ENCODE peak calls at places on chromosomes 3 and 15, in five cellular contexts. B is ovary, G is adrenal gland, C is sigmoid colon, Y is right lobe of liver. P is an unnamed sample.

GRCh38 chr3:93992211-93992610 is 12.3 kb downstream of the ARL13B start:
- DNase-seq in B (no peak), G (no peak), C (no peak), Y (no peak), P (no peak)

GRCh38 chr15:72136170-72137051 is 18.2 kb downstream of the SENP8 start:
- DNase-seq in Y (no peak), B (no peak), C (no peak), G (no peak), P (no peak)

GRCh38 chr15:70299931-70300858 is 202.5 kb upstream of the TLE3 start:
- DNase-seq in G (no peak), Y (no peak), C (no peak), B (no peak), P (no peak)

GRCh38 chr3:179266701-179267211 is 15.8 kb upstream of the KCNMB3 start:
- DNase-seq in B (no peak), C (no peak), G (peak; percentile 20), Y (no peak), P (peak; percentile 33)

GRCh38 chr3:46659285-46659684 is 34.2 kb downstream of the ALS2CL start:
- DNase-seq in C (peak; percentile 40), B (no peak), Y (no peak), G (no peak), P (no peak)

GRCh38 chr15:33701304-33701696 is 267.0 kb upstream of the CHRM5 start:
- DNase-seq in Y (no peak), G (no peak), B (no peak), C (no peak), P (no peak)

GRCh38 chr3:110808630-110809029 is 263.0 kb upstream of the NECTIN3 start:
- DNase-seq in C (no peak), B (no peak), Y (no peak), G (no peak), P (no peak)

GRCh38 chr3:188255190-188255589 is 101.2 kb downstream of the LPP start:
- DNase-seq in C (no peak), Y (no peak), B (no peak), G (no peak), P (no peak)

GRCh38 chr15:55457401-55458022 is 49.2 kb downstream of the PIERCE2 start:
- DNase-seq in Y (no peak), B (no peak), G (no peak), C (no peak), P (no peak)

GRCh38 chr3:101852983-101853382 is 3.7 kb downstream of the NFKBIZ start:
- DNase-seq in C (no peak), Y (no peak), B (no peak), G (no peak), P (no peak)

GRCh38 chr15:76823903-76824302 is 81.2 kb downstream of the SCAPER start:
- DNase-seq in C (no peak), B (no peak), G (no peak), Y (no peak), P (no peak)

GRCh38 chr3:12890610-12891390 is 49.4 kb upstream of the RPL32 start:
- DNase-seq in B (no peak), G (no peak), Y (no peak), C (no peak), P (no peak)

GRCh38 chr15:76235186-76235826 is 76.0 kb downstream of the ETFA start:
- DNase-seq in G (no peak), C (no peak), Y (no peak), B (no peak), P (peak; percentile 63)

GRCh38 chr3:133595341-133595740 is 21.9 kb downstream of the CDV3 start:
- DNase-seq in Y (no peak), C (no peak), B (no peak), G (no peak), P (no peak)

DNA sequence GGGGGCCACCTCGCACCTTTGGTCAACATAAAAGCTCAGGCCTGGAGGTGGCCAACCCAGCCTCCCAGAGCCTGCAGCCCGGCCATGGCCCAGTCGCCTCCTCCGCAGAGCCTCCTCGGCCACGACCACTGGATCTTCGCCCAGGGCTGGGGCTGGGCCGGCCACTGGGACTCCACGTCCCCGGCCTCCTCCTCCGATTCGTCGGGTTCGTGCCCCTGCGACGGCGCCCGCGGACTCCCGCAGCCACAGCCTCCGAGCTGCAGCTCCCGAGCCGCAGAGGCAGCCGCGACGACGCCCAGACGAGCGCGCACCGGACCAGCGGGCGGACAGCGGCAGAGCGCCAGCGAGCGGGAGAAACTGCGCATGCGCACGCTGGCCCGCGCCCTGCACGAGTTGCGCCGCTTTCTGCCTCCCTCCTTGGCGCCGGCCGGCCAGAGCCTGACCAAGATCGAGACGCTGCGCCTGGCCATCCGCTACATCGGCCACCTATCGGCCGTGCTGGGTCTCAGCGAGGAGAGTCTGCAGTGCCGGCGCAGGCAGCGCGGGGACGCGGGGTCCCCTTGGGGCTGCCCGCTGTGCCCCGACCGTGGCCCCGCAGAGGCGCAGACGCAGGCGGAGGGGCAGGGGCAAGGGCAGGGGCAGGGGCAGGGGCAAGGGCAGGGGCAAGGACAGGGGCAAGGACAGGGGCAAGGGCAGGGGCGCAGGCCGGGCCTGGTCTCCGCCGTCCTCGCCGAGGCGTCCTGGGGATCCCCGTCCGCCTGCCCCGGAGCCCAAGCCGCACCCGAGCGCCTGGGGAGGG is at the start of gene MESP2:
- DNase-seq in B (peak; percentile 84), Y (peak; percentile 86), C (peak; percentile 93), G (peak; percentile 88), P (peak; percentile 84)
- TF ChIP-seq POLR2A in B (no peak), Y (no peak), C (no peak), G (no peak), P (no peak)

GRCh38 chr3:196268270-196269163 is 19.0 kb downstream of the PCYT1A start:
- DNase-seq in Y (no peak), B (no peak), G (no peak), C (no peak), P (no peak)

GRCh38 chr3:196260784-196261183 is 26.7 kb downstream of the PCYT1A start:
- DNase-seq in G (no peak), B (no peak), C (no peak), Y (no peak), P (no peak)

GRCh38 chr3:196263819-196264218 is 23.7 kb downstream of the PCYT1A start:
- DNase-seq in C (no peak), Y (no peak), G (no peak), B (no peak), P (no peak)
- TF ChIP-seq CTCF in C (no peak), Y (no peak), G (no peak), B (no peak), P (no peak)

GRCh38 chr15:65286704-65287514 is at the start of gene PARP16:
- DNase-seq in C (peak; percentile 96), Y (peak; percentile 96), G (peak; percentile 92), B (peak; percentile 91), P (peak; percentile 95)
- TF ChIP-seq POLR2A in C (peak; percentile 61), Y (peak; percentile 85), G (peak; percentile 86), B (peak; percentile 83), P (peak; percentile 78)

DNA sequence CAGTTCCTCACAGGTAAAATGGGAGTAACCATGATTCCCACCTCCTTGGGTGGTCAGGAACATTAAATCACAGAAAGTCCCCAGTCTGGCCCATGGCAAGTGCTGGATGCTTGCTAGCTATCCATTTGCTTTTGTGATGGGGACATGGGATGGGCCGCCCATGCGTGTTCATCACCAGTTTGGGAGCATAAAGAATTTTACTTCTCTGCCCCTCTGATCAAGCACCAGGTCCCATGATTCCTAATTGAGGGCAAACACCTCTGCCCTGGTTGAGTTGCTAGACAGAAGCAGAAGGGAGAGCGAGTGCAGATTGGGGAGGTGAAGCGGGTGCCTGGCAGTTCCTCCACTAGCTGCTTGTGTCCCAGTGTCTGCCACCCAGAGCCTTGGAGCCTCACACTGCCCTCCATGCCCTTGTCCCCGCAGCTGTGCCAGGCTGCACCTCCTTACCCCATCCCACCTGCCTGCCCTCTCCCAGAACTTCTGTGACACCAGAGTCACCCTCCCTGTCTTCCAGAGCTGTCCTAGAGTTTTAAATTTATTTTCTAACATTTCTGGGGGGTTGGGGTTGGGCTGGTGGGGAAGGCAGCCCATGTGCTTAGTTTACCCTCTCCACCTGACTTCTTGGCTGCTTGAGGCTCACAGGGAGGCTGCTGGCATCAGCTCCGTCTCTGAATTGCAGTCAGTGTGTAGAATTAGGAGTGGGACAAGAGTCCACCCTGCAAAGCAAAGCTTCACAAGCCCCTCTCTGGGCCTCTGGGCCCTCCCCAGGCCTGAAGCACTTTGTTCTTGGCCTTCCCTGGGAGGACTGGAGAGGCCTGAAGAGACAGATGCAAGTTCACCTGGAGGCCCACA is 18.4 kb downstream of the CFAP100 start:
- DNase-seq in C (no peak), G (no peak), Y (no peak), B (no peak), P (no peak)
- TF ChIP-seq CTCF in C (no peak), G (no peak), Y (no peak), B (no peak), P (no peak)

GRCh38 chr3:98554580-98554979 is 22.8 kb downstream of the GPR15 start:
- DNase-seq in B (no peak), C (no peak), G (no peak), Y (no peak), P (no peak)
- TF ChIP-seq POLR2A in B (no peak), C (no peak), G (no peak), Y (no peak), P (no peak)

GRCh38 chr3:14623569-14624051 is 28.0 kb upstream of the CCDC174 start:
- DNase-seq in C (no peak), Y (no peak), G (no peak), B (no peak), P (no peak)

GRCh38 chr3:14620512-14620911 is 31.1 kb upstream of the CCDC174 start:
- DNase-seq in Y (no peak), C (no peak), G (no peak), B (no peak), P (no peak)

GRCh38 chr3:14621093-14621492 is 30.5 kb upstream of the CCDC174 start:
- DNase-seq in B (no peak), C (no peak), Y (no peak), G (no peak), P (no peak)

GRCh38 chr3:14624498-14624897 is 27.1 kb upstream of the CCDC174 start:
- DNase-seq in C (no peak), Y (no peak), B (no peak), G (no peak), P (no peak)

DNA sequence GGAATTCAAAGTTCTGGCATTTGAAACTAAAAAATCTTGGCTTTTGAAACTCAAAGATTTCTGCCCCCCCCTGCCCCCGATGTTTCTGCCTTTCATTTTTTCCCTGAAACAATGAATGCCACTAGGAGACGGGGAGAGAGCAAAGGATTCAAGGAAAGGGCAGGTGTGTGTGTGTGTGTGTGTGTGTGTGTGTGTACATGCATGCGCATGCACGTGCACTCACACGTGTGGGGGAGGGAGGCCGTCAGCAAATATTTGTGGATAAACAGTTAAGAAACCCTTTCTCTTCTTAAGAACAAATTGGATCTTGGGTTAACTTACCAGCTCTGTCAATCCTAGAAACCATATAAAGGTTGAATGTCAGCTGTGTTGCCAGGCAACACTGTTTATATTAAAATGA is 29.2 kb upstream of the CCDC174 start:
- DNase-seq in Y (no peak), C (no peak), B (peak; percentile 29), G (no peak), P (no peak)
- TF ChIP-seq CTCF in Y (no peak), C (no peak), B (no peak), G (no peak), P (no peak)

GRCh38 chr15:63895787-63896218 is 62.1 kb upstream of the HERC1 start:
- DNase-seq in Y (no peak), B (no peak), C (no peak), G (no peak), P (no peak)

GRCh38 chr15:63893866-63894661 is 60.3 kb upstream of the HERC1 start:
- DNase-seq in C (no peak), Y (no peak), G (no peak), B (no peak), P (no peak)

GRCh38 chr15:63894662-63894949 is 60.9 kb upstream of the HERC1 start:
- DNase-seq in G (no peak), C (no peak), Y (no peak), B (no peak), P (no peak)

GRCh38 chr15:63896336-63897115 is 62.8 kb upstream of the HERC1 start:
- DNase-seq in G (peak; percentile 65), C (no peak), Y (no peak), B (no peak), P (peak; percentile 92)

GRCh38 chr15:63895194-63895593 is 61.4 kb upstream of the HERC1 start:
- DNase-seq in B (no peak), G (no peak), Y (no peak), C (no peak), P (no peak)
- TF ChIP-seq POLR2A in B (no peak), G (no peak), Y (no peak), C (no peak), P (no peak)

P was measured in NB4.